ENCODE peak calls at places on chromosomes 7 and 10, in ten cellular contexts. J is ovary, D is A549, U is H9, A is lung, R is esophagus muscularis mucosa, F is psoas muscle, T is hepatocyte, W is fibroblast of lung, B is breast epithelium. Y is an unnamed sample. For H3K4me1, the result is how much of the 10 kb centered on the place peaks cover.

GRCh38 chr10:79266543-79267312 is 80.5 kb upstream of the PPIF start:
- DNase-seq in J (peak), D (no peak), U (no peak), A (peak), R (no peak), F (peak), T (peak), W (peak), B (no peak), Y (peak)

GRCh38 chr7:4144801-4145470 is 537.2 kb upstream of the FOXK1 start:
- DNase-seq in J (peak), D (no peak), U (peak), A (peak), R (no peak), F (peak), T (peak), W (peak), B (no peak), Y (no peak)

GRCh38 chr10:49655099-49655498 is 24.4 kb upstream of the C10orf53 start:
- DNase-seq in J (no peak), D (no peak), U (no peak), A (no peak), R (peak), F (no peak), T (no peak), W (no peak), B (no peak), Y (no peak)

GRCh38 chr7:155204744-155205367 is 92.8 kb upstream of the INSIG1 start:
- DNase-seq in J (no peak), D (no peak), U (no peak), A (no peak), R (no peak), F (no peak), T (no peak), W (no peak), B (no peak), Y (no peak)

GRCh38 chr7:5457245-5457735 is 33.7 kb upstream of the TNRC18 start:
- DNase-seq in J (no peak), D (no peak), U (no peak), A (no peak), R (no peak), F (no peak), T (no peak), W (no peak), B (no peak), Y (no peak)

GRCh38 chr7:94654764-94655561 is 970 bp downstream of the SGCE start:
- DNase-seq in J (peak), D (no peak), U (peak), A (no peak), R (no peak), F (peak), T (peak), W (peak), B (no peak), Y (peak)

GRCh38 chr7:25669954-25670841 is 441.9 kb upstream of the NPVF start:
- DNase-seq in J (peak), D (no peak), U (no peak), A (peak), R (peak), F (peak), T (peak), W (peak), B (peak), Y (peak)

GRCh38 chr10:100744136-100744979 is 1.0 kb upstream of the PAX2 start:
- DNase-seq in J (no peak), D (peak), U (no peak), A (no peak), R (no peak), F (no peak), T (no peak), W (no peak), B (no peak), Y (peak)

GRCh38 chr7:156614434-156615264 is 25.9 kb upstream of the RNF32 start:
- DNase-seq in J (no peak), D (no peak), U (no peak), A (no peak), R (no peak), F (no peak), T (peak), W (no peak), B (no peak), Y (no peak)

GRCh38 chr10:34814228-34815173 is 595 bp downstream of the PARD3 start:
- DNase-seq in J (peak), D (peak), U (peak), A (no peak), R (no peak), F (peak), T (peak), W (peak), B (no peak), Y (peak)

DNA sequence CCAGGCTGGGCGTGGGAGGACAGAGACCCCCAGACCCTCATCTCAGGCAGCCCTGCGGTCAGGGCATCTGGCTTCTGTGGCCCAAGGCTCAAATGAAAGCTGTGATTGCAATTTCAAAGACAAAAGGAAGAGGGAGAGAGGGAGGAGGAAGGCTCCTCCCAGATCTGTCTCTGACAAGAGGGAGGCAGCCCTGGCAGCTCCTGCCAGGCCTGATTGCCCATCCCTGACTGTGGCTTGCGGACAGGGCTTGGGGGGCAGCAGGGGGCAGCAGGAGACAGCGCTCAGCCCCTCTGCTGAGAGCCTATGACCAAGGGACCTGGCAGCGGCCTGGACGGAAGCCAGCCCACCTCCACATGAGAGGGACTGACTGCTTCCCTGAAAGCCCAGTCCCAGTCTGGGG is 91.8 kb downstream of the PTPRN2 start:
- DNase-seq in J (no peak), D (peak), U (peak), A (no peak), R (no peak), F (no peak), T (peak), W (no peak), B (no peak), Y (peak)
- TF ChIP-seq CTCF in J (no peak), D (peak), U (peak), A (no peak), R (no peak), F (no peak), T (peak), W (no peak), B (no peak), Y (no peak)

GRCh38 chr10:110516815-110517492 is 19.2 kb downstream of the DUSP5 start:
- DNase-seq in J (no peak), D (no peak), U (no peak), A (no peak), R (no peak), F (no peak), T (no peak), W (no peak), B (no peak), Y (no peak)
- H3K4me1 ChIP-seq in J (under half), D (under half), U (under half), A (under half), R (under half), F (under half), T (under half), W (under half), B (under half), Y (under half)

DNA sequence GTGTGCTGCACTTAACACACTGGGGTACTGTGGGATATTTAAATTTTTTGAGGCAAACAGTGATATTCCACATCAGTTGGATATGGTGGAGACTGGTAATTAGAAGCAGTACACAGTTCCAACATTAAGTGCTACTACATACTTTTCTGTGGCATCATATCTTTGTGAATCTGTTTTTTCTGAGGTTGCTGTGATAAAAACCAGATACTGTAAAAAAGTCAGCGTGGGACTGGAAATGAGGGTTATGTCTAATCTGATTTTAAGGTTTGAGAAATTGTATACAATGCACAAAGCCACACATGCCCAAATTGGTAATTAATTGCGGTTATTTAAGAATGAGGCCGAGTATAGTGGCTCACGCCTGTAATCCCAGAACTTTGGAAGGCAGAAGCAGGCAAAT is 41.2 kb downstream of the TBC1D12 start:
- DNase-seq in J (no peak), D (no peak), U (no peak), A (no peak), R (no peak), F (no peak), T (no peak), W (no peak), B (no peak), Y (no peak)
- TF ChIP-seq CTCF in J (no peak), D (no peak), U (no peak), A (no peak), R (no peak), F (no peak), T (no peak), W (no peak), B (no peak), Y (no peak)

GRCh38 chr7:106775552-106775936 is 89.5 kb upstream of the PIK3CG start:
- DNase-seq in J (no peak), D (peak), U (no peak), A (no peak), R (no peak), F (no peak), T (no peak), W (peak), B (no peak), Y (no peak)
- H3K4me1 ChIP-seq in J (under half), D (half or more), U (under half), A (under half), R (under half), F (under half), T (under half), W (under half), B (under half), Y (under half)

GRCh38 chr7:151570366-151570915 is 50.7 kb upstream of the RHEB start:
- DNase-seq in J (no peak), D (no peak), U (no peak), A (no peak), R (no peak), F (no peak), T (no peak), W (peak), B (no peak), Y (no peak)
- TF ChIP-seq CTCF in J (no peak), D (peak), U (peak), A (peak), R (peak), F (peak), T (peak), W (peak), B (peak), Y (peak)

GRCh38 chr7:149871576-149871975 is 2.2 kb upstream of the ATP6V0E2 start:
- DNase-seq in J (no peak), D (no peak), U (peak), A (no peak), R (no peak), F (no peak), T (no peak), W (no peak), B (no peak), Y (no peak)

GRCh38 chr7:149870701-149871483 is 2.9 kb upstream of the ATP6V0E2 start:
- DNase-seq in J (no peak), D (no peak), U (peak), A (no peak), R (no peak), F (no peak), T (no peak), W (no peak), B (no peak), Y (no peak)

GRCh38 chr7:149869291-149869650 is 4.5 kb upstream of the ATP6V0E2 start:
- DNase-seq in J (no peak), D (no peak), U (peak), A (no peak), R (no peak), F (no peak), T (no peak), W (no peak), B (no peak), Y (no peak)

GRCh38 chr7:149869867-149870266 is 3.9 kb upstream of the ATP6V0E2 start:
- DNase-seq in J (no peak), D (no peak), U (peak), A (no peak), R (no peak), F (no peak), T (no peak), W (no peak), B (no peak), Y (no peak)

DNA sequence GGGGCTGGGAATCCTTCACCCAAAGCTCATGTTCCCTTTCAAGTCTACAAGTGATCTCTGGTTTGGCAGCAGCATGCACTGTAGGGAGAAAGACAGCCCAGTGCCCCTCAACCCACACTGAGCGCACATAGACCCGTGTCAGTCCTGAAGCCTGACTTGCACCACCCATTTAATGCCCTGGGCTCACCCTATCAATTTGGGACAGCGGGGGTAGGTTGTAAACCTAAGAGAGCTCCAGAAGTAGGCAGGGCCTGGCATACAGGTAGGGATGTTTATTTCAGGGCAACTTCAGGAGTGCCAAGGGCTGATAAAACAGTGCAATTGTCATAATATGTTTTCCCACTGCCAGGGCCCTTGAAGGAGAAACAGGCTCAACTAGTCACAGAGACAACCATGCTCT is 3.5 kb upstream of the ATP6V0E2 start:
- DNase-seq in J (no peak), D (no peak), U (peak), A (no peak), R (no peak), F (no peak), T (no peak), W (no peak), B (no peak), Y (no peak)
- H3K4me1 ChIP-seq in J (under half), D (under half), U (under half), A (under half), R (under half), F (under half), T (under half), W (under half), B (under half), Y (under half)

GRCh38 chr10:118286051-118286838 is 55.9 kb downstream of the FAM204A start:
- DNase-seq in J (no peak), D (no peak), U (no peak), A (no peak), R (peak), F (no peak), T (no peak), W (no peak), B (no peak), Y (no peak)
- TF ChIP-seq CTCF in J (no peak), D (no peak), U (no peak), A (no peak), R (no peak), F (no peak), T (no peak), W (no peak), B (no peak), Y (no peak)